ENCODE peak calls at places on chromosomes 11 and 22, in four cellular contexts. G is HCT116, D is K562, X is SK-N-SH. F is an unnamed sample. For H3K9me3, the result is how much of the 10 kb centered on the place peaks cover.

GRCh38 chr11:69669486-69669885 is 5.7 kb downstream of the LTO1 start:
- DNase-seq in G (no peak), D (no peak), X (peak), F (no peak)

GRCh38 chr22:35312198-35313059 is 12.7 kb downstream of the TOM1 start:
- DNase-seq in G (peak), D (no peak), X (no peak), F (no peak)

GRCh38 chr11:47376543-47377371 is 1.6 kb downstream of the SPI1 start:
- DNase-seq in G (no peak), D (peak), X (peak), F (no peak)

GRCh38 chr22:36816635-36817428 is at the start of gene PVALB:
- DNase-seq in G (no peak), D (peak), X (peak), F (no peak)

GRCh38 chr22:17891427-17892167 is 117.3 kb upstream of the BID start:
- DNase-seq in G (no peak), D (peak), X (peak), F (no peak)

GRCh38 chr11:60485987-60486386 is 6.6 kb upstream of the MS4A12 start:
- DNase-seq in G (peak), D (peak), X (peak), F (peak)

GRCh38 chr11:24286238-24286637 is 210.6 kb upstream of the LUZP2 start:
- DNase-seq in G (no peak), D (no peak), X (no peak), F (no peak)

GRCh38 chr22:17866127-17866526 is 91.9 kb upstream of the BID start:
- DNase-seq in G (no peak), D (no peak), X (no peak), F (no peak)

GRCh38 chr22:31334329-31334728 is 11.8 kb downstream of the PATZ1 start:
- DNase-seq in G (no peak), D (no peak), X (no peak), F (no peak)

GRCh38 chr22:24592144-24592845 is 578 bp downstream of the LRRC75B start:
- DNase-seq in G (no peak), D (no peak), X (no peak), F (no peak)

GRCh38 chr11:130671801-130672700 is 223.6 kb downstream of the ADAMTS15 start:
- DNase-seq in G (no peak), D (no peak), X (peak), F (peak)

GRCh38 chr11:9565822-9566560 is 7.5 kb upstream of the WEE1 start:
- DNase-seq in G (peak), D (peak), X (peak), F (peak)

GRCh38 chr22:36385491-36386350 is 2.0 kb downstream of the MYH9 start:
- DNase-seq in G (no peak), D (no peak), X (no peak), F (no peak)

GRCh38 chr11:128988224-128988970 is 45.7 kb upstream of the TP53AIP1 start:
- DNase-seq in G (no peak), D (no peak), X (no peak), F (no peak)

GRCh38 chr11:14148653-14149273 is 186.2 kb downstream of the SPON1 start:
- DNase-seq in G (peak), D (peak), X (no peak), F (no peak)

GRCh38 chr22:29768052-29768680 is 997 bp downstream of the UQCR10 start:
- DNase-seq in G (no peak), D (no peak), X (no peak), F (no peak)

GRCh38 chr11:2580444-2581050 is 119.2 kb downstream of the KCNQ1OT1 start:
- DNase-seq in G (no peak), D (no peak), X (peak), F (no peak)

GRCh38 chr22:33812578-33812977 is 107.7 kb downstream of the LARGE1 start:
- DNase-seq in G (no peak), D (no peak), X (no peak), F (no peak)

GRCh38 chr11:92550411-92550810 is 325.8 kb downstream of the FAT3 start:
- DNase-seq in G (no peak), D (no peak), X (no peak), F (peak)

GRCh38 chr22:46352691-46353386 is 17.3 kb downstream of the TRMU start:
- DNase-seq in G (no peak), D (no peak), X (no peak), F (no peak)

GRCh38 chr11:129410561-129410960 is 34.9 kb downstream of the BARX2 start:
- DNase-seq in G (no peak), D (no peak), X (no peak), F (no peak)

GRCh38 chr11:132941024-132941646 is 591.2 kb downstream of the OPCML start:
- DNase-seq in G (no peak), D (peak), X (peak), F (no peak)

GRCh38 chr22:50167689-50168489 is 2.6 kb upstream of the PANX2 start:
- DNase-seq in G (no peak), D (peak), X (no peak), F (no peak)

GRCh38 chr22:36376265-36376664 is 11.5 kb downstream of the MYH9 start:
- DNase-seq in G (no peak), D (no peak), X (no peak), F (no peak)

GRCh38 chr22:46272196-46272595 is 4.4 kb downstream of the TTC38 start:
- DNase-seq in G (no peak), D (no peak), X (no peak), F (no peak)

GRCh38 chr22:42452916-42453315 is 20.7 kb upstream of the NFAM1 start:
- DNase-seq in G (no peak), D (no peak), X (no peak), F (no peak)

GRCh38 chr11:31940396-31941037 is 129.4 kb upstream of the PAX6 start:
- DNase-seq in G (no peak), D (no peak), X (no peak), F (no peak)

GRCh38 chr11:109641549-109641948 is 219.6 kb downstream of the C11orf87 start:
- DNase-seq in G (no peak), D (no peak), X (no peak), F (no peak)

GRCh38 chr11:75014129-75014528 is 25.4 kb downstream of the NEU3 start:
- DNase-seq in G (no peak), D (no peak), X (no peak), F (no peak)

GRCh38 chr11:9759519-9760179 is 95.8 kb downstream of the SWAP70 start:
- DNase-seq in G (peak), D (peak), X (peak), F (no peak)

GRCh38 chr22:20507253-20508066 is at the start of gene MED15:
- DNase-seq in G (peak), D (peak), X (peak), F (peak)

GRCh38 chr11:45092901-45093760 is 53.3 kb upstream of the PRDM11 start:
- DNase-seq in G (no peak), D (no peak), X (no peak), F (no peak)

GRCh38 chr11:126561327-126561893 is 205.9 kb downstream of the ST3GAL4 start:
- DNase-seq in G (no peak), D (peak), X (no peak), F (peak)

GRCh38 chr22:18068381-18068988 is 9.3 kb upstream of the PEX26 start:
- DNase-seq in G (no peak), D (no peak), X (no peak), F (no peak)

GRCh38 chr11:132685174-132685611 is 847.1 kb downstream of the OPCML start:
- DNase-seq in G (no peak), D (no peak), X (no peak), F (no peak)

GRCh38 chr11:44992181-44992582 is 41.5 kb upstream of the TP53I11 start:
- DNase-seq in G (no peak), D (no peak), X (no peak), F (no peak)

GRCh38 chr22:24039046-24039445 is 27.9 kb downstream of the CABIN1 start:
- DNase-seq in G (no peak), D (no peak), X (no peak), F (no peak)

GRCh38 chr11:18798941-18799469 is 7.4 kb upstream of the PTPN5 start:
- DNase-seq in G (no peak), D (no peak), X (no peak), F (no peak)

GRCh38 chr11:65811764-65812475 is 21.8 kb upstream of the SNX32 start:
- DNase-seq in G (no peak), D (no peak), X (no peak), F (no peak)

DNA sequence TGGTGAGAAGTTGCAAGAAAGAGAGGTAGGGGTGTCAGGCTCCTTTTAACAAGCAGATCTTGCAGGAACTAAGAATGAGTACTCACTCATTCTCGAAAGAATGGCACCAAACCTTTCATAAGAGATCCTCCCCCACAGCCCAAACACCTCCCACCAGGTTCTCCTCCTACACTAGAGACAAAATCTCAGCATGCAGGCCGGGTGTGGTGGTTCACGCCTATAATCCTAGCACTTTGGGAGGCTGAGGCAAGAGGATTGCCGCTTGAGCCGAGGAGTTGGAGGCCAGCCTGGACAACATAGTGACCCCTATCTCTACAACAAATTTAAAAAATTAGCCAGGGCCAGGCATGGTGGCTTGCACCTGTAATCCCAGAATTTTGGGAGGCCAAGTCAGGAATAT is 11.1 kb downstream of the GRAMD1B start:
- DNase-seq in G (no peak), D (no peak), X (no peak), F (no peak)
- H3K9me3 ChIP-seq in G (under half), D (under half), X (under half), F (under half)

DNA sequence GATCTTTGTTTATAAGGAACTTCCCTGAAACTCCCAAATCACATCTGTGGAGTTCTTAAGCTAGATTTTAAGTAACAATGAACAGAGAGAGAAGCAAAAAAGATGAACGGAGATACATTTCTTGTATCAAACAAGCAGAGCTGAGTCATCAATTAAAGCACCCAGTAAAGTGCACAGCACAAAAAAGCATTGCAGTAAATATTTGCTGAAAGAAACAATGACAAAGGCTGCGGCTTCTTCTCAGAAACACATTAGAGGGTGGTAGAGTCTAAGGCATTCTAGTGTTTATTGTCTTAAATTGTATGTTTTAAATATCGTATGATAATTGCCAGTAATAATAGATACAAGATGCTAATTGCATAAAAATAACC is 941.6 kb upstream of the CHORDC1 start:
- DNase-seq in G (no peak), D (no peak), X (no peak), F (no peak)
- TF ChIP-seq YY1 in G (no peak), D (no peak), X (no peak), F (no peak)

GRCh38 chr11:1089738-1090599 is 15.3 kb downstream of the MUC2 start:
- DNase-seq in G (no peak), D (no peak), X (no peak), F (no peak)
- H3K9me3 ChIP-seq in G (under half), D (under half), X (under half), F (under half)

DNA sequence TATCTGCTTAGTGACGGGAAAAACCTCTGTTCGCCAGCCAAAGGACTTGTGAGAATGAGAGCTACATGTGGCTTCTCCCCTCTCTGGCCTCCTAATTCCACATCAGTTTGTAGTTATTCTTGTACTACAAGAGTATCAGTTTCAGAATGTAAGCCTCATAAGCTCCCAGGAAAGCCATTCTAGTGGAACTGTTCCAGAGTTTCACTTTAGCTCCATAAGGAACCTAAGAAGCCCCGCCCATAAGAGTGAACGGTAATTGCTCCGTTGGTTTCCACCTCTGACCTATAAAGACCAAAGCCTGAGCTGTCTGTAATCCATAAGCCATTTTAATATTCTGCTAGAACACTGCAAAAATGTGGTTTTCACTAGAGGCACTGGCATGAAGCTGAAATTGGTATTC is 53.0 kb downstream of the SIK3 start:
- DNase-seq in G (no peak), D (peak), X (no peak), F (no peak)
- TF ChIP-seq YY1 in G (no peak), D (no peak), X (no peak), F (no peak)

DNA sequence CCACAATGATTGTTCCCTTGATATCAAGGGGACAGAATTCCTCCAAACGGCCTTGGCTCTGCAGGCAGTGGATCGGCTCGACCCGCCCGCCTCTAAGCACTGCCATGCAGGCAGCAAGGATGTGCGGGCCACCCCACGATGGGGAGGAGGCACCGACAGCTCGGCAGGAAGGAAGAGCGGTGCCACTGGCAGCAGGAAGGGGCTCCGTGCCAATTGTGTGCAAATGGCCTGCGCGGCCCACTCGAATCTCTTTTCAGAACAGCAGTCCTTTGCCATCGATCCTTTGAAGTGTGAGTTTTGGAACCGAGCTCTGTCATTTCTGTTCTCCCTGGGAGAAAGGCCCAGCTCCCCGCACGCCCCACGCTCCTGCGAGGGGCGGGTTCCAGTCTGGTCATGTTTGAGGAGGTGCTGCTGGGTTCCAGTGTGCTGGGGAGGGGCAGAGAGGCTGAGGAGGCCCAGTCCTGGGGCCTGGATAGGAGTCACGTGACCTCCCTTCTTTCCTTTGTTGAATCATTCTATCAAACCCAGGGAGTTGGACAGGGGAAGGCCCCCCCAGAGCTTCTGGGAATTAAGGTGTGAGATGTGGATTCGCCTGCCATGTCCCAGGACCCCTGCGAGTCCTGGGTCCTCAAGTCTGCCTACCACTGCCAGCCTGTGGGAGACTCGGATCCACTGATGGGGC is 406.0 kb downstream of the CTTN start:
- DNase-seq in G (no peak), D (no peak), X (no peak), F (no peak)
- H3K9me3 ChIP-seq in G (under half), D (under half), X (under half), F (under half)

DNA sequence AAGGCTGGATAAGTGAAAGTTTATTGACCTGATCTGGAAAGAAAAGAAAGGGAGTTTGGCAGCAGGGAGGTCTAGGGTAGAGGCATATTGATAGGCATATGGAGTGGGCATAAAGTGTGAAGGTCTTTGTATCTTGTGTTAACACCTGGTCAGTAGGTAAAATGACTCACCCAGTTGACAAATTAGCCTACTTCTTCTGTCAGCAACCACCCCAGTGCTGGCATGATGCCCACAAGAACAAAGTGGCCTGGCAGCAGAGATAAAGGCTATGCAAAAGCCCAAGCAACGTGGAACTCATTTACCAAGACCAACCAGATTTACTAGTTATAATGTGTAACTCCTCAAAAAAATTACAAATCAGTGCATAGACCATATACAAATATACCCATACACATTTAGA is 4.9 kb downstream of the OR10A3 start:
- DNase-seq in G (no peak), D (no peak), X (no peak), F (no peak)
- TF ChIP-seq YY1 in G (no peak), D (no peak), X (no peak), F (no peak)

GRCh38 chr11:70921804-70922203 is 330.6 kb downstream of the SHANK2 start:
- DNase-seq in G (no peak), D (no peak), X (no peak), F (no peak)
- H3K9me3 ChIP-seq in G (under half), D (under half), X (under half), F (under half)

GRCh38 chr11:13061294-13061990 is 52.3 kb downstream of the RASSF10 start:
- DNase-seq in G (no peak), D (no peak), X (no peak), F (no peak)
- TF ChIP-seq YY1 in G (no peak), D (no peak), X (no peak), F (no peak)